ENCODE peak calls at places on chromosomes 13 and 19, in six cellular contexts. E is A549, B is K562, Q is endothelial cell of umbilical vein, J is HepG2, M is GM12878. P is an unnamed sample.

GRCh38 chr13:76148926-76149325 is 512.8 kb downstream of the LMO7 start:
- DNase-seq in M (no peak), Q (no peak), J (no peak), B (no peak), E (no peak), P (no peak)

GRCh38 chr13:28116736-28117135 is 16.4 kb upstream of the FLT3 start:
- DNase-seq in E (no peak), Q (no peak), B (no peak), J (no peak), M (no peak), P (no peak)

GRCh38 chr13:24734951-24735350 is 29.0 kb upstream of the RNF17 start:
- DNase-seq in J (no peak), B (no peak), Q (no peak), E (no peak), M (peak), P (no peak)

GRCh38 chr13:30477346-30478235 is 11.9 kb upstream of the HMGB1 start:
- DNase-seq in B (no peak), Q (no peak), J (no peak), E (no peak), M (no peak), P (peak)

GRCh38 chr13:87622921-87623320 is 48.2 kb upstream of the SLITRK5 start:
- DNase-seq in Q (no peak), E (no peak), M (no peak), B (no peak), J (no peak), P (no peak)

GRCh38 chr13:114109646-114110045 is 22.8 kb downstream of the RASA3 start:
- DNase-seq in B (no peak), Q (no peak), J (no peak), E (no peak), M (no peak), P (no peak)

GRCh38 chr13:113466321-113466836 is 13.1 kb upstream of the ADPRHL1 start:
- DNase-seq in M (no peak), B (no peak), J (no peak), E (no peak), Q (no peak), P (no peak)

GRCh38 chr13:71260246-71260645 is 606.8 kb downstream of the DACH1 start:
- DNase-seq in E (no peak), M (no peak), B (no peak), J (no peak), Q (peak), P (no peak)

GRCh38 chr13:41411536-41411935 is 45.8 kb upstream of the RGCC start:
- DNase-seq in B (no peak), Q (peak), J (peak), M (no peak), E (no peak), P (peak)

GRCh38 chr19:17794731-17795494 is at the start of gene B3GNT3:
- DNase-seq in Q (no peak), B (peak), J (peak), M (no peak), E (peak), P (no peak)

GRCh38 chr13:34116651-34117050 is 298.7 kb downstream of the RFC3 start:
- DNase-seq in M (no peak), J (no peak), B (no peak), Q (no peak), E (no peak), P (no peak)

GRCh38 chr19:10194500-10195198 is at the start of gene DNMT1:
- DNase-seq in J (peak), B (peak), E (peak), Q (peak), M (peak), P (peak)

GRCh38 chr13:27313742-27314141 is 43.1 kb downstream of the RASL11A start:
- DNase-seq in J (no peak), Q (no peak), M (no peak), E (no peak), B (no peak), P (no peak)

GRCh38 chr19:49801966-49802661 is 11.0 kb downstream of the FUZ start:
- DNase-seq in M (no peak), J (no peak), B (no peak), Q (peak), E (no peak), P (no peak)

GRCh38 chr19:37114001-37114400 is 35.8 kb downstream of the ZNF420 start:
- DNase-seq in J (no peak), B (peak), E (no peak), Q (no peak), M (no peak), P (peak)

GRCh38 chr19:18682807-18683108 is 722 bp upstream of the CRTC1 start:
- DNase-seq in M (no peak), Q (no peak), J (no peak), B (no peak), E (no peak), P (peak)

GRCh38 chr13:30615851-30616311 is 1.8 kb upstream of the USPL1 start:
- DNase-seq in E (no peak), Q (peak), M (no peak), J (peak), B (peak), P (peak)

GRCh38 chr13:113996912-113997745 is 23.3 kb upstream of the C13orf46 start:
- DNase-seq in Q (no peak), J (no peak), E (no peak), M (no peak), B (no peak), P (no peak)

GRCh38 chr13:44268965-44269364 is 104.7 kb upstream of the SERP2 start:
- DNase-seq in B (no peak), M (no peak), E (no peak), J (no peak), Q (no peak), P (no peak)

GRCh38 chr13:75359266-75359665 is 122.7 kb downstream of the TBC1D4 start:
- DNase-seq in M (no peak), Q (no peak), B (no peak), E (peak), J (no peak), P (no peak)

GRCh38 chr13:94711561-94712286 is 621 bp downstream of the SOX21 start:
- DNase-seq in B (peak), Q (peak), E (no peak), J (no peak), M (no peak), P (no peak)

GRCh38 chr13:46648166-46648607 is 95.2 kb downstream of the LRCH1 start:
- DNase-seq in Q (no peak), B (no peak), E (no peak), J (peak), M (no peak), P (peak)

GRCh38 chr19:23597661-23598060 is 89.4 kb downstream of the ZNF675 start:
- DNase-seq in E (no peak), B (no peak), J (no peak), M (no peak), Q (no peak), P (no peak)

GRCh38 chr13:29359181-29359580 is 236.3 kb downstream of the SLC7A1 start:
- DNase-seq in Q (no peak), J (no peak), E (no peak), M (no peak), B (no peak), P (peak)

GRCh38 chr13:42740753-42741152 is 40.6 kb upstream of the FAM216B start:
- DNase-seq in J (no peak), B (peak), Q (peak), E (no peak), M (no peak), P (peak)

GRCh38 chr19:48982280-48982679 is 10.8 kb downstream of the GYS1 start:
- DNase-seq in E (no peak), B (no peak), M (no peak), Q (no peak), J (no peak), P (no peak)

GRCh38 chr19:19372656-19373416 is 32.6 kb upstream of the GATAD2A start:
- DNase-seq in M (no peak), B (peak), E (peak), Q (peak), J (peak), P (peak)

GRCh38 chr13:40777166-40777956 is 6.4 kb upstream of the MRPS31 start:
- DNase-seq in E (peak), Q (peak), M (no peak), J (peak), B (peak), P (peak)

GRCh38 chr13:71577127-71577526 is 289.9 kb downstream of the DACH1 start:
- DNase-seq in Q (no peak), E (no peak), J (no peak), M (no peak), B (no peak), P (no peak)

GRCh38 chr13:108609353-108609752 is 20.1 kb upstream of the MYO16 start:
- DNase-seq in Q (no peak), B (no peak), M (no peak), E (peak), J (no peak), P (peak)

GRCh38 chr19:12681074-12681987 is at the start of gene DHPS:
- DNase-seq in Q (peak), E (peak), M (peak), B (peak), J (peak), P (peak)
- TF ChIP-seq POLR2A in Q (peak), E (peak), M (peak), B (peak), J (peak), P (peak)

GRCh38 chr13:97026759-97027555 is 32.7 kb upstream of the OXGR1 start:
- DNase-seq in E (no peak), B (no peak), J (no peak), M (no peak), Q (peak), P (no peak)

GRCh38 chr13:97030705-97031452 is 36.6 kb upstream of the OXGR1 start:
- DNase-seq in M (no peak), E (peak), Q (peak), B (peak), J (peak), P (peak)

GRCh38 chr13:97028441-97029299 is 34.4 kb upstream of the OXGR1 start:
- DNase-seq in Q (peak), B (peak), E (peak), M (no peak), J (peak), P (peak)
- TF ChIP-seq MAX in Q (no peak), B (no peak), E (no peak), M (no peak), J (no peak), P (no peak)

DNA sequence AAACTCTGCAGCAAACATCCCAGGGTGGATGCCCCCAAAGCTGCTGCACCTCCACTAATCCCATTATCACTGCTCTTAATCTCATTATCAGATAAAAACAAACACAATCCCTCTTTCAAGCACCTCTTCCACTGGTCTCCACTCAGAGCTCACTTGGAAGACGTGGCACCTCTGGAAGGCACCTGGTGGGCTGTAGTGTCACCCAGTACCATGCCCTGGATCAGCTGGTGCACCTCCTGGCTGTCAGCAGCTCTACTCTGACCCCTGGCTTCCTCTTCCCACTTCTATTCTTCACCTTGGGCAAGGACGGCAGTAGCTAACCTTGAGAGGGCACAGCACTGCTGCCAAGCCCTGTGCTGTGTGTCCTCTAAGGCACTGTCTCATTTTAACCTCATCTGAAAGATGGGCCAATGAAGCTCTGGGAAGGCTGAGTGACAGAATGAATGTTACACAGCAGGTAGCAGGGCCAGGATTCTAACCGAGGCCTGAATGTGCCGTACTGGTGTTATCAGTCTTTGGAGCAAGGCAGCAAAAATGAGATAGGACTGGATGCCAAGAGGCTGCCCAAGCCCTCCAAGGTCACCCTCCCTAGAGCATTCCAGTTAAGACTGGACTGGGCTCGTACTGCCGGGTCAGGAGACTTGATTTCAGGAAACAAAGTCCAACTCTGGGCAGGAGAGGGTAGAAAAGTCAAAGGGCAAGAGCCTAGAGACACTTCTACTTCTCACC is 7.4 kb downstream of the BRD4 start:
- DNase-seq in Q (no peak), M (no peak), J (no peak), E (no peak), B (no peak), P (no peak)
- TF ChIP-seq MYC in Q (no peak), M (no peak), J (no peak), E (no peak), B (no peak), P (no peak)

DNA sequence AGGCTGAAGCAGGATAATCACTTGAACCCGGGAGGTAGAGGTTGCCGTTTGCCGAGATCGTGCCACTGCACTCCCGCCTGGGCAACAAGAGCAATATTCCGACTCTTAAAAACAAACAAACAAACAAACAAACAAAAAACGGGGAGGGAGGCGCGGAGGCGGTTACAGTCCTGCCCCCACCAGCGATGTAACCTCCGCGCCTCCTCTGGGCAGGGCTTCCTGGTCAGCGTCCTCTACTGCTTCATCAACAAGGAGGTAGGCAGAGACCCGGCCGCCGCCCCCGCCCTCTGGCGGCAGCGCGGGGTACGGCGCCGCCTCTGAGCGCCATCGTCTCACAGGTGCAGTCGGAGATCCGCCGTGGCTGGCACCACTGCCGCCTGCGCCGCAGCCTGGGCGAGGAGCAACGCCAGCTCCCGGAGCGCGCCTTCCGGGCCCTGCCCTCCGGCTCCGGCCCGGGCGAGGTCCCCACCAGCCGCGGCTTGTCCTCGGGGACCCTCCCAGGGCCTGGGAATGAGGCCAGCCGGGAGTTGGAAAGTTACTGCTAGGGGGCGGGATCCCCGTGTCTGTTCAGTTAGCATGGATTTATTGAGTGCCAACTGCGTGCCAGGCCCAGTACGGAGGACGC is 10.2 kb downstream of the SNRPD2 start:
- DNase-seq in E (peak), M (no peak), J (peak), Q (peak), B (peak), P (peak)
- TF ChIP-seq POLR2A in E (no peak), M (peak), J (no peak), Q (no peak), B (peak), P (no peak)

DNA sequence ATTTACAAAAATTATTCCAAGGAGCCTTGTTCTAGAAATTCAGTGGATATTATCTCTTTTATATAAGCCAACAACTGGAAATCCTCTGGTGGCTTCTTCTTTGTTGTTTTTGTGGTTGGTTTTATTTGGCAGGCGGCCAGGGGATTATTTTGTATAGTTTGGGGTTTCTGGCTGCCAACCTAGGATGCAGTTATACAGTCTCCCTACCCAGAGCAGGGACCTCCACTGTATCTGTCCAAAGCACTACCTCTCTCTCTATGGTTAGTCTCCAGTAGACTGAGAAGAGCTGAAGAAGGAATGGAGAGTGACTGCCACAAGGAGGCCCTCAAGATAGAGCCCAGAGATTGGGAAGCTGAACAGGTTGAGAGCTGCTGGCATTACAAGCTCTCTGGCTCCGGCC is 80.2 kb downstream of the ZAR1L start:
- DNase-seq in Q (no peak), E (no peak), B (no peak), J (no peak), M (no peak), P (no peak)
- TF ChIP-seq MAX in Q (no peak), E (no peak), B (no peak), J (no peak), M (no peak), P (no peak)

GRCh38 chr19:40445637-40445944 is 1.5 kb upstream of the SERTAD3 start:
- DNase-seq in B (no peak), E (no peak), Q (no peak), M (no peak), J (no peak), P (no peak)
- TF ChIP-seq MYC in B (no peak), E (no peak), Q (no peak), M (no peak), J (no peak), P (no peak)

P was measured in NB4.